ENCODE peak calls at places on chromosomes 1 and 21, in six cellular contexts. O is IMR-90, Q is body of pancreas, C is testis, D is transverse colon, R is lower leg skin. I is an unnamed sample.

GRCh38 chr1:221706862-221707582 is 34.9 kb downstream of the DUSP10 start:
- DNase-seq in C (no peak), R (no peak), Q (no peak), D (no peak), O (no peak), I (no peak)

GRCh38 chr1:36542962-36543515 is 60.3 kb upstream of the CSF3R start:
- DNase-seq in R (peak), D (no peak), C (peak), Q (no peak), O (no peak), I (no peak)

GRCh38 chr1:228337711-228338520 is 68.7 kb downstream of the TRIM11 start:
- DNase-seq in D (peak), O (no peak), R (peak), C (no peak), Q (peak), I (no peak)

GRCh38 chr1:41615316-41615715 is 130.8 kb upstream of the EDN2 start:
- DNase-seq in C (no peak), R (no peak), D (no peak), Q (no peak), O (no peak), I (no peak)

GRCh38 chr1:63732666-63733065 is 41.2 kb upstream of the ROR1 start:
- DNase-seq in C (no peak), D (no peak), R (no peak), Q (no peak), O (peak), I (no peak)

GRCh38 chr1:44302557-44302956 is 52.5 kb downstream of the ERI3 start:
- DNase-seq in R (no peak), D (no peak), C (no peak), O (no peak), Q (no peak), I (no peak)

GRCh38 chr1:248839168-248839555 is 1.1 kb downstream of the ZNF672 start:
- DNase-seq in Q (no peak), O (no peak), C (no peak), D (no peak), R (no peak), I (no peak)

GRCh38 chr1:43934279-43934985 is 831 bp downstream of the ARTN start:
- DNase-seq in D (peak), R (no peak), O (peak), Q (peak), C (peak), I (no peak)

GRCh38 chr21:34668803-34669148 is at the start of gene CLIC6:
- DNase-seq in R (peak), O (no peak), Q (no peak), D (peak), C (no peak), I (no peak)

GRCh38 chr1:45230537-45230936 is 24.1 kb upstream of the ZSWIM5 start:
- DNase-seq in D (peak), O (no peak), C (no peak), Q (peak), R (no peak), I (no peak)

GRCh38 chr1:36322786-36323635 is 434 bp downstream of the EVA1B start:
- DNase-seq in D (peak), R (peak), Q (no peak), C (peak), O (peak), I (no peak)

GRCh38 chr21:44648557-44649311 is 2.5 kb downstream of the KRTAP10-11 start:
- DNase-seq in D (no peak), C (no peak), R (no peak), O (no peak), Q (no peak), I (no peak)

GRCh38 chr1:170461762-170462384 is 70.1 kb upstream of the GORAB start:
- DNase-seq in C (peak), R (no peak), O (peak), D (no peak), Q (no peak), I (peak)

GRCh38 chr1:151222130-151222529 is 23.8 kb downstream of the PIP5K1A start:
- DNase-seq in C (peak), O (peak), Q (no peak), R (no peak), D (no peak), I (peak)

GRCh38 chr1:106926748-106927582 is 129.5 kb upstream of the PRMT6 start:
- DNase-seq in R (no peak), C (no peak), D (no peak), O (peak), Q (no peak), I (no peak)

GRCh38 chr21:43866233-43866632 is 1.2 kb downstream of the AGPAT3 start:
- DNase-seq in C (peak), R (no peak), O (peak), D (peak), Q (peak), I (peak)

GRCh38 chr1:230745071-230745470 is 2.1 kb upstream of the CAPN9 start:
- DNase-seq in C (no peak), D (no peak), R (no peak), O (no peak), Q (no peak), I (no peak)

GRCh38 chr21:44785620-44786344 is 15.8 kb downstream of the UBE2G2 start:
- DNase-seq in D (no peak), R (no peak), Q (no peak), O (peak), C (no peak), I (no peak)

GRCh38 chr1:225881081-225882007 is 836 bp downstream of the TMEM63A start:
- DNase-seq in Q (peak), D (peak), O (peak), R (peak), C (peak), I (peak)

GRCh38 chr1:62271932-62272728 is 47.1 kb downstream of the KANK4 start:
- DNase-seq in Q (no peak), D (no peak), O (no peak), R (no peak), C (no peak), I (no peak)

GRCh38 chr1:198909973-198910372 is 271.1 kb downstream of the PTPRC start:
- DNase-seq in R (no peak), D (no peak), C (no peak), Q (no peak), O (peak), I (no peak)

GRCh38 chr1:198913667-198914066 is 274.8 kb downstream of the PTPRC start:
- DNase-seq in Q (no peak), R (no peak), C (no peak), D (no peak), O (peak), I (no peak)

GRCh38 chr1:198912046-198912445 is 273.2 kb downstream of the PTPRC start:
- DNase-seq in Q (no peak), R (no peak), D (no peak), O (no peak), C (no peak), I (no peak)

GRCh38 chr1:198908995-198909394 is 270.2 kb downstream of the PTPRC start:
- DNase-seq in C (no peak), Q (no peak), O (no peak), R (no peak), D (no peak), I (no peak)

DNA sequence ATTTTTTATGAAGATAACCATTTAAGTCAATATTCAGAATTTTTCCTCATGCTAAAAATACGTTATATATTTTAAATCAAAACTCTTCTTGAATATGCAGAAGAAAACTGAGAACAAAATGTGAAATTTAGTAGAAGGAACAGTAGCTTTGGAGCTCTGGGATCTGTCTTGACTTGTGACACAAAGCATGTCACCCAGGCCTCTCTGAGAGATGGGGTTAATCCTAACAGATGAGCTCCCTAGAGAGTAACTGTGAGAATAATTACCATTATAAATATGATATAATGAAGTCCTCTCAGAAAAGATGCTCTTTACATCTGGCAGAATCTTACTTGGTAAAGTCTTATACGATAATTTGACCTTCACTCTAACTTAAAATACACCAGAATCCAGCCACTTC is 272.0 kb downstream of the PTPRC start:
- DNase-seq in O (no peak), D (no peak), C (no peak), Q (no peak), R (no peak), I (no peak)
- TF ChIP-seq CTCF in O (no peak), D (no peak), C (no peak), Q (no peak), R (no peak), I (no peak)

GRCh38 chr1:110130113-110130591 is 17.9 kb downstream of the UBL4B start:
- DNase-seq in Q (peak), D (no peak), O (no peak), C (peak), R (no peak), I (no peak)
- TF ChIP-seq POLR2A in Q (no peak), D (no peak), O (no peak), C (no peak), R (no peak), I (no peak)

GRCh38 chr1:38296047-38296446 is 249.5 kb upstream of the POU3F1 start:
- DNase-seq in O (no peak), R (no peak), C (no peak), Q (no peak), D (no peak), I (no peak)
- TF ChIP-seq CTCF in O (no peak), R (no peak), C (no peak), Q (no peak), D (no peak), I (no peak)

GRCh38 chr1:33256335-33256700 is at the start of gene ZNF362:
- DNase-seq in R (peak), O (peak), D (peak), C (peak), Q (peak), I (peak)

GRCh38 chr1:33257759-33258712 is 1.7 kb downstream of the ZNF362 start:
- DNase-seq in C (no peak), D (peak), O (peak), Q (peak), R (no peak), I (no peak)

GRCh38 chr1:33256701-33257387 is 552 bp downstream of the ZNF362 start:
- DNase-seq in C (peak), O (peak), Q (peak), D (peak), R (peak), I (peak)

GRCh38 chr1:33258788-33259274 is 2.5 kb downstream of the ZNF362 start:
- DNase-seq in O (no peak), D (no peak), C (no peak), Q (no peak), R (no peak), I (no peak)

DNA sequence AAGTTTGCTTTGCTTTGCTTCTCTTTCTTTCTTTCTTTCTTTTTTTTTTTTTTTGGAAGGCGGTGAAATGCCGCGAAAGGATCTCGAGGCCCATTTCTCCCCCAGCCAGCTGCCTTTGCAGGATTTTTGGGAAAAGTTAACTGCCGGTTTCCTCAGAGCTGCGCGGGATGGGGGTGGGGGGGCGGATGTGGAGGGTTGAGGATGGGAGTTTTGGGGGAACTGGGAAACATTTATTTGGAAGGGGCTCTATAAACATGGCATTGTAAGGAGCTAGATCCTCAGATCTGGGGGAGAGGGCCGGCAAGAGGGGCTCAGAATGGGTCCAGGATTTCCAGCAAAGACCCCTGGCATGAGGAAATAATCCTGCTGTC is 1.1 kb downstream of the ZNF362 start:
- DNase-seq in C (no peak), R (no peak), Q (no peak), D (no peak), O (no peak), I (no peak)
- TF ChIP-seq POLR2A in C (no peak), R (no peak), Q (no peak), D (no peak), O (no peak), I (no peak)

DNA sequence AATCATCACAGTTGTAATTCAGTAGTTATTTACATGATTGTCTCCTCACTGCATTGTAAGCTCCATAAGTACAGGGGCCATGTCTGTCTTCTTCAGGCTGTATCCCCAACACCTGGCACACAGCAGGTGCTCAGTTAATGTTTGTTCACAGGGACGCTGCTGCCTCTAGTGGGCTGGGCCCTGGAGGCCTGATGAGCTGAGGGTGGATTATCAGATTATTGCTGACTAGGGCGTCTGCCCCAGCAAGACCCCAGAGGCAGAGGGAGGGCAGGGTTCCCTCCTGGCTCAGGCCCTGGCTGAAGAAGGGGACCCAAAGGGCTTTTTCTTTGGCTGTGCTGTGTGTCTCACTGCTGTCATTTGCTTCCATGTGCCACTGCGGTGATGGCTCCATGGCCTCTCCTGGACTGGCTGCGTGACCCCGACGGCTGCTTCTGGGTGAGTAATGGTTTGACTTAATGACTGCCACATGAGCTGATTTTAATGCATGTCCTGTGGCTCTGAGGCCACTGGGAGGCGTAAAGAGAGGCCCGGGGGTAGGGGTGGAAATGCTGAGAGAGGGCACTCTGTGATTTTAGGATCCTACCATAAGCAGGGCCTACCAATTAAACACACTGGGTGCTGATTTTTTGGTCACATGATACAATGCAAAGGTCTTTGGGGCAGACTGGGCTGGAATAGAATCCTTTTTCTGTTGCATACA is 20.8 kb upstream of the EPB41 start:
- DNase-seq in C (no peak), D (no peak), R (no peak), O (peak), Q (no peak), I (no peak)
- TF ChIP-seq CTCF in C (no peak), D (no peak), R (no peak), O (peak), Q (no peak), I (no peak)

GRCh38 chr1:27671964-27672749 is at the start of gene IFI6:
- DNase-seq in O (peak), Q (peak), C (peak), R (peak), D (peak), I (peak)
- TF ChIP-seq POLR2A in O (peak), Q (no peak), C (no peak), R (no peak), D (peak), I (peak)

I was measured in adrenal gland.